ENCODE peak calls at places on chromosome 19, in ten cellular contexts. N, T, C, B, M, O, S, Y, G and K are unnamed samples.

GRCh38 chr19:57171551-57172081 is 4.3 kb upstream of the DUXA start:
- DNase-seq in O (no peak), T (no peak), M (peak; percentile 21), G (peak; percentile 20), S (no peak), N (peak; percentile 26), Y (peak; percentile 19), C (no peak), B (peak; percentile 15), K (peak; percentile 29)

GRCh38 chr19:14089662-14090508 is 666 bp downstream of the SAMD1 start:
- DNase-seq in S (peak; percentile 25), B (peak; percentile 45), O (peak; percentile 46), Y (no peak), N (peak; percentile 36), C (peak; percentile 63), M (peak; percentile 52), T (no peak), G (no peak), K (peak; percentile 40)

GRCh38 chr19:588758-589692 is 656 bp upstream of the HCN2 start:
- DNase-seq in G (no peak), Y (no peak), C (peak; percentile 16), N (no peak), M (peak; percentile 42), O (no peak), B (peak; percentile 71), S (no peak), T (no peak), K (no peak)

GRCh38 chr19:2578391-2578826 is 102.5 kb downstream of the GADD45B start:
- DNase-seq in T (no peak), C (no peak), B (no peak), S (no peak), N (no peak), G (no peak), O (no peak), M (no peak), Y (no peak), K (no peak)

GRCh38 chr19:48685583-48685982 is 10.2 kb upstream of the FUT2 start:
- DNase-seq in S (no peak), O (no peak), M (no peak), B (no peak), Y (no peak), C (no peak), N (no peak), T (no peak), G (peak; percentile 68), K (no peak)

GRCh38 chr19:15583346-15583745 is 31.7 kb upstream of the CYP4F8 start:
- DNase-seq in M (no peak), N (no peak), G (no peak), Y (no peak), S (no peak), B (no peak), T (no peak), C (no peak), O (no peak), K (no peak)

GRCh38 chr19:2249010-2249866 is at the start of gene AMH:
- DNase-seq in T (no peak), O (no peak), M (no peak), G (no peak), Y (no peak), N (no peak), C (no peak), B (no peak), S (no peak), K (no peak)

GRCh38 chr19:7515471-7516226 is at the start of gene ZNF358:
- DNase-seq in B (peak; percentile 33), C (no peak), G (peak; percentile 31), Y (peak; percentile 61), M (peak; percentile 56), O (no peak), S (no peak), N (peak; percentile 25), T (peak; percentile 19), K (no peak)

GRCh38 chr19:15105044-15105443 is 2.2 kb upstream of the SYDE1 start:
- DNase-seq in N (no peak), S (no peak), O (no peak), M (no peak), B (no peak), Y (no peak), T (no peak), C (no peak), G (no peak), K (no peak)

GRCh38 chr19:28731577-28731976 is 481.4 kb downstream of the UQCRFS1 start:
- DNase-seq in T (no peak), N (no peak), M (no peak), Y (no peak), G (no peak), B (no peak), C (no peak), O (no peak), S (no peak), K (no peak)